ENCODE peak calls at places on chromosome 5, in four cellular contexts. W, B, X and T are unnamed samples.

GRCh38 chr5:77952811-77953210 is 176.7 kb upstream of the TBCA start:
- DNase-seq in B (no peak), W (no peak), X (no peak), T (no peak)

GRCh38 chr5:158380661-158381060 is 521.7 kb upstream of the CLINT1 start:
- DNase-seq in B (peak), W (no peak), X (no peak), T (no peak)

GRCh38 chr5:150636391-150637244 is 3.8 kb upstream of the SYNPO start:
- DNase-seq in B (peak), W (peak), X (peak), T (no peak)

GRCh38 chr5:116626272-116626723 is 51.7 kb upstream of the SEMA6A start:
- DNase-seq in X (peak), B (peak), W (peak), T (no peak)

GRCh38 chr5:124371121-124371706 is 375.2 kb downstream of the ZNF608 start:
- DNase-seq in X (peak), B (no peak), W (peak), T (no peak)

GRCh38 chr5:19630875-19631274 is 357.1 kb downstream of the CDH18 start:
- DNase-seq in W (no peak), X (no peak), B (no peak), T (no peak)

GRCh38 chr5:76960004-76960625 is 7.3 kb downstream of the CRHBP start:
- DNase-seq in W (no peak), X (no peak), B (no peak), T (peak)

GRCh38 chr5:34743878-34744277 is 87.8 kb downstream of the RAI14 start:
- DNase-seq in B (peak), W (peak), X (peak), T (no peak)

GRCh38 chr5:2177244-2177643 is 294.5 kb upstream of the IRX4 start:
- DNase-seq in B (no peak), W (no peak), X (no peak), T (no peak)

GRCh38 chr5:150710165-150710564 is 9.3 kb upstream of the RBM22 start:
- DNase-seq in X (no peak), B (peak), W (peak), T (no peak)

GRCh38 chr5:44388504-44389409 is 463 bp downstream of the FGF10 start:
- DNase-seq in W (peak), X (peak), B (no peak), T (peak)

GRCh38 chr5:139845846-139846681 is 50.5 kb downstream of the PSD2 start:
- DNase-seq in X (no peak), B (no peak), W (no peak), T (no peak)

GRCh38 chr5:116395178-116395577 is 179.4 kb downstream of the SEMA6A start:
- DNase-seq in B (no peak), X (no peak), W (no peak), T (no peak)

GRCh38 chr5:56301041-56301440 is 67.9 kb upstream of the ANKRD55 start:
- DNase-seq in X (peak), B (peak), W (no peak), T (no peak)

GRCh38 chr5:143142596-143143435 is 260.7 kb downstream of the NR3C1 start:
- DNase-seq in B (peak), W (no peak), X (peak), T (no peak)

GRCh38 chr5:95861858-95862561 is 39.5 kb upstream of the GLRX start:
- DNase-seq in X (peak), W (peak), B (peak), T (no peak)

GRCh38 chr5:61817472-61818326 is 485.6 kb downstream of the ZSWIM6 start:
- DNase-seq in B (peak), W (peak), X (peak), T (no peak)

GRCh38 chr5:55241756-55242155 is 8.3 kb upstream of the CCNO start:
- DNase-seq in B (no peak), W (no peak), X (no peak), T (no peak)

GRCh38 chr5:173320259-173320658 is 8.0 kb downstream of the STC2 start:
- DNase-seq in W (peak), X (no peak), B (no peak), T (no peak)

GRCh38 chr5:132263548-132264261 is 6.2 kb downstream of the PDLIM4 start:
- DNase-seq in B (peak), X (peak), W (peak), T (peak)

GRCh38 chr5:53679261-53679660 is 118.8 kb downstream of the NDUFS4 start:
- DNase-seq in B (no peak), W (no peak), X (peak), T (no peak)

GRCh38 chr5:142981886-142982820 is 212.0 kb downstream of the ARHGAP26 start:
- DNase-seq in W (peak), X (peak), B (peak), T (no peak)

GRCh38 chr5:122419195-122419894 is 107.3 kb downstream of the SNCAIP start:
- DNase-seq in X (no peak), B (no peak), W (no peak), T (no peak)

GRCh38 chr5:123756325-123756664 is 244.3 kb downstream of the CSNK1G3 start:
- DNase-seq in X (no peak), W (no peak), B (no peak), T (no peak)

GRCh38 chr5:73022480-73023169 is 66.8 kb downstream of the FCHO2 start:
- DNase-seq in X (no peak), W (no peak), B (no peak), T (no peak)

GRCh38 chr5:128885649-128886255 is 79.5 kb upstream of the SLC27A6 start:
- DNase-seq in X (no peak), W (no peak), B (no peak), T (no peak)

GRCh38 chr5:133048993-133049725 is 2.7 kb upstream of the HSPA4 start:
- DNase-seq in W (no peak), X (no peak), B (no peak), T (no peak)

GRCh38 chr5:181222630-181223040 is 446 bp upstream of the TRIM41 start:
- DNase-seq in W (peak), B (no peak), X (no peak), T (no peak)
- TF ChIP-seq CTCF in W (no peak), B (no peak), X (no peak), T (no peak)

GRCh38 chr5:108924457-108924961 is 176.8 kb downstream of the FER start:
- DNase-seq in B (no peak), X (no peak), W (no peak), T (no peak)
- TF ChIP-seq CTCF in B (no peak), X (peak), W (no peak), T (no peak)

DNA sequence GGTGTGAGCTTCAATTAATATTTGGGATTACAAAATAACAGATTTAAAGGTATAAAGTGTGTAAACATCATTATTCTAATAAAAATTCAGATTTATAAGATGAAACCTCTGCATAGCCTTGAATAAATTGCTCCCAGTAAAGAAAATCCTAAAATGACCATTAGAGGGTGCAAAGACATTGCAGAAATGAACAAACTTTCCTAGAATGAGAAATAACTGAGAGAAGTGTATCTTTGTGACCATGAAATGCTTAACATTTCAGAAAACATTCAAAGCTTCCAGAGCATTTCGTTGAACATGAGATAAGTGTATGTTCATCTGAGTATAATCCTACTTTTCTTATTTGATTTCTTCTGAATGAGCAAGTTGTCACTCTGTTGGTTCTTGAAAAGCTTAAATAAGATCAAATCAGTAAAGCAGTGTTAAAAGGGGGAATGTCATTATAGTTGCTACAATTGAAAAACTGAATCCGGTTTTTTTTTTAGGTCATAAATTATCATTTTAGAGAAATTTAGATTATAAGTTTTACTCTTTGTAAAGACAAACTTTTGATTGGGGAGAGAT is 24.7 kb upstream of the NUDT12 start:
- DNase-seq in W (peak), X (peak), B (peak), T (peak)
- TF ChIP-seq CTCF in W (peak), X (peak), B (peak), T (no peak)

GRCh38 chr5:169097374-169097831 is 203.5 kb downstream of the SLIT3 start:
- DNase-seq in W (no peak), X (no peak), B (no peak), T (no peak)
- TF ChIP-seq CTCF in W (no peak), X (no peak), B (no peak), T (no peak)

DNA sequence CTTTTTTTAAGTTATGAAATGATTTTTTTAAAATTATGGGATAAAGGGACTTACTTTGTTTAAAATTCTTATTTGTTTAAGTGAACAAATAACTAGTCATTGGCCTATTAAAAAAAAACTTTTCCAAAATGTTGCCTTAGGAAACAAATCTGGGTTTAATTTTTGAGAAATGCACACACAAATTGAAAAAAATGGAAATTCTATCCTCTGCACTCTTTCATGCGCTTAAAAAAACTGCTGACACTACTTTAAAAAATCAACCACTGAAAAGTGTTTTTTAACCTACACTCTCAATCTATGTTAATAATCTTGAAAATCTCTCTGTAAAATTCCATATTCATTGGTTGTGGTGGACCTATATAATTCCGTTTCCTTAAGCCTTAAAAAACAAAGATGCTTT is 163.4 kb upstream of the DAB2 start:
- DNase-seq in B (no peak), W (no peak), X (no peak), T (no peak)
- TF ChIP-seq CTCF in B (no peak), W (no peak), X (no peak), T (no peak)

DNA sequence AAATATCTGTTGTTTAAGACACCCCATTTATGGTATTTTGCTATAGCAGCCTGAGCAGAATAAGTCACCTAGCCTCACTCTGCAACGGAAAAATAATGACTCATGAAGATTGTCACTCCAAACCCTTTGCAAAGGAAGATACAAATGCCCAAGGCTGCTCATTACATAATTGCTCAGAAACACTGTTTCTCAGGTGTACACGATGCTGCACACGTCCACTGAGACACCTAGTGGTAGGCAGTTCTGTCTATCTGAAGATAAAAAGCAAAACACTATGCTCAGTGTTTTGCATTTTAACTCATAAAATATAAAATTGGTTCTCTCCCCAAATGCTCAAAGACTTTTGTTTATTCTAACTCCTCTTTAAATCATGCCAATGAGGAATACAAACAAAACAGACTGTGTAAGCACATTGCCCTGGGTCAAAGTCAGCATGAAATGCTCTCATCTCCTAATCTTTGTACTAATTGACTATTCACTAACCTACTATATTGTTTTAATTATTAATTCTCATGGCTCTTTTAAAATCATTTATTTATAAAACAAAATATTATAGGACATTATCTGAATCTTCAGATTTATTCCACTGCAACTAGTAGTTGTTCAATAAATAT is 7.7 kb upstream of the TSLP start:
- DNase-seq in W (peak), X (no peak), B (peak), T (no peak)
- TF ChIP-seq CTCF in W (peak), X (peak), B (peak), T (peak)

DNA sequence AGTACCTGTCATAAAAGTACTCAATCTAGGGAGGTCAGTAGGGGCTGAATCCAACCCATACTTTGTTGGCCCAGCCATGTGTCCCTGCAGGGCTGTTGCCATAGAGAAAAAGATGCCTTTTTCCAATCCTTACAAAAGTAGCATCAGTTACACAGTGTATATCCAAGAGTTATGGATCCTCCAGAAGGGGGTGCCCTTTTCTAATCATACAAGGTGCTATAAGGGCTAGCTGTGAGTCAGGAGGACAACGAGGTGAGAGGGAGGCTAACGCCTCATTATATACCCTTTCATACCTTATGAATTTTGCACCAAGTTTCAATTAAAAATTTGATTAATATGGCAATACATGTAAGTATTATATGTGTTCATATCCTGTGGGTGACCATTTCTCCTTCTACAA is 4.8 kb downstream of the KIAA0825 start:
- DNase-seq in B (peak), X (peak), W (peak), T (peak)
- TF ChIP-seq CTCF in B (peak), X (peak), W (peak), T (peak)

DNA sequence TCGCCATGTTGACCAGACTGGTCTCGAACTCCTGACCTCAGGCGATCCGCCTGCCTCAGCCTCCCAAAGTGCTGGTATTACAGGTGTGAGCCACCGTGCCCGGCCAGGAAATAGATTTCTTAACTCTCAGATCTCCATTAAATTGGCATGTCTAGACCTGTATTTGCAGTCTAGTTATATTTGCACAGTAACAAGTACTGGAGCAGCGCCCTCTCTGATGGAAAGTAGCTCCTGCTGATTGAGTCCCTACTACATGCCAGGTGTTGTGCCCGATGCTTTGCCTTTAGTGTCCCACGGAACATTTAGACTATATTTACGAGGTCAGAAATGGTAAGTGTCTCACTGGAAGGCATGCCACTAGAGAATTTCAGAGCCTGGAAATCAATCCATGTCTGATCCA is 15.8 kb upstream of the TMED9 start:
- DNase-seq in W (no peak), X (no peak), B (no peak), T (no peak)
- TF ChIP-seq CTCF in W (no peak), X (no peak), B (no peak), T (no peak)